ENCODE peak calls at places on chromosomes 6 and 20, in six cellular contexts. K is pancreas; J is CD4-positive, alpha-beta T cell; B is kidney epithelial cell; O is H9; D is PC-9. Y is an unnamed sample. For H3K27me3, the result is how much of the 10 kb centered on the place peaks cover.

GRCh38 chr6:111072801-111073360 is 14.4 kb upstream of the SLC16A10 start:
- DNase-seq in D (no peak), K (no peak), B (no peak), J (no peak), O (no peak), Y (no peak)

GRCh38 chr20:35542990-35543389 is 1.1 kb downstream of the ERGIC3 start:
- DNase-seq in K (no peak), J (no peak), O (no peak), B (no peak), D (no peak), Y (no peak)

GRCh38 chr20:58669287-58670006 is 18.4 kb downstream of the STX16 start:
- DNase-seq in B (no peak), D (no peak), J (no peak), O (peak), K (no peak), Y (no peak)

GRCh38 chr6:139597781-139598368 is 223.4 kb upstream of the CITED2 start:
- DNase-seq in J (no peak), O (no peak), D (no peak), K (peak), B (no peak), Y (no peak)

GRCh38 chr20:62493886-62494285 is 18.1 kb upstream of the GATA5 start:
- DNase-seq in K (no peak), J (no peak), O (no peak), D (no peak), B (no peak), Y (no peak)

GRCh38 chr20:23440004-23440403 is 519 bp downstream of the CSTL1 start:
- DNase-seq in K (no peak), D (no peak), J (no peak), O (no peak), B (no peak), Y (no peak)

GRCh38 chr20:63219447-63219821 is 3.5 kb upstream of the YTHDF1 start:
- DNase-seq in J (no peak), O (no peak), B (no peak), D (no peak), K (peak), Y (no peak)

GRCh38 chr20:2690718-2691117 is 1.9 kb upstream of the EBF4 start:
- DNase-seq in K (no peak), D (no peak), B (no peak), J (no peak), O (no peak), Y (no peak)

GRCh38 chr20:1396702-1397101 is 3.8 kb upstream of the FKBP1A start:
- DNase-seq in D (no peak), K (no peak), O (no peak), B (no peak), J (no peak), Y (no peak)
- H3K27me3 ChIP-seq in D (under half), K (under half), O (under half), B (under half), J (under half), Y (under half)

DNA sequence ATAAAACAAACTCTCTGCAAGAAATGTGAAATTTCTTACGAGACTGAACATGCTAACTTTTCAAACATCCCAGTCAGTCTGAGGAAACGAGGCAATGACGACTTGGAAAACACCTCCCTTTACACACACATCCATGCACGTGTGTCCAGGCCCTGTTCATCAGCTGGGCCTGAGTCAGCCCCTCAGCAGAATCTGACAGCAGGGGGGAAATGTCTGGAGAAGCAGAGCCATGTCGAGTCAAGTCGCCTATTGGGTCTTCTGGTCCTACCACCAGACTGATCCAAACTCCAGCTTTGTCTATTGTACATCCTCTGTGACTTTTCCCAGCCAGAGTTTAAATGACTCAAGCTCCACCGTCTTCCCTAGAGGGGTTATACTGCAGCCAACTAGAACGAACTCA is 253.8 kb downstream of the CDC5L start:
- DNase-seq in J (no peak), K (no peak), B (no peak), D (no peak), O (no peak), Y (no peak)
- H3K27me3 ChIP-seq in J (under half), K (under half), B (under half), D (under half), O (under half), Y (under half)

GRCh38 chr20:33187491-33187890 is 19.5 kb downstream of the BPIFA2 start:
- DNase-seq in D (no peak), J (no peak), O (no peak), B (no peak), K (no peak), Y (no peak)

GRCh38 chr20:33188421-33188820 is 20.5 kb downstream of the BPIFA2 start:
- DNase-seq in B (no peak), O (no peak), K (no peak), J (no peak), D (no peak), Y (no peak)

GRCh38 chr20:33191484-33191883 is 23.5 kb downstream of the BPIFA2 start:
- DNase-seq in O (no peak), J (no peak), D (no peak), B (no peak), K (no peak), Y (no peak)

GRCh38 chr20:33192912-33193501 is 24.1 kb upstream of the BPIFA3 start:
- DNase-seq in B (no peak), K (no peak), D (no peak), J (no peak), O (no peak), Y (no peak)

DNA sequence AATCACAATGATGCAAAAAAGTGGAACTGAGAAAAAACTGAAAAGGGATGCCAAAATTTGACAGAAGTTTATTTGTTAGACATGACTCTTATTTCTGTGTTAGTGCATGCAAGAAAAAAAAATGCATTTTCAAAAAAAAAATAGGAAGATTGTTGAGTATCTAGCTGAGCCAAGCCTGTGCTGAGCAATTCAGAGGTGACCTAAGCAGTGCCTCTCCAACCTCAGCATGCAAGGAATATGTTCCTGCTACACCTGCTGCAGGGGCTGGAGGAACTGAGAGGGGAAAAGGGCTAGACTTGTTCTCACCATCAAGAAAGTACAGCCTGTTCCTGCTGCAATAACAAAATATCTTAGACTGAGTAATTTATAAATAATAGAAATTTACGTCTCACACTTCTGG is 24.0 kb downstream of the BPIFA2 start:
- DNase-seq in B (no peak), O (no peak), D (no peak), K (no peak), J (no peak), Y (no peak)
- H3K27me3 ChIP-seq in B (under half), O (under half), D (under half), K (under half), J (under half), Y (under half)

GRCh38 chr6:82521369-82521768 is 157.8 kb downstream of the TPBG start:
- DNase-seq in J (no peak), D (no peak), K (no peak), O (no peak), B (no peak), Y (no peak)

GRCh38 chr6:82525775-82526515 is 162.3 kb downstream of the TPBG start:
- DNase-seq in K (no peak), J (no peak), D (no peak), B (no peak), O (no peak), Y (no peak)

GRCh38 chr6:82524031-82524430 is 160.4 kb downstream of the TPBG start:
- DNase-seq in O (no peak), K (no peak), D (no peak), J (no peak), B (no peak), Y (no peak)
- H3K27me3 ChIP-seq in O (under half), K (under half), D (under half), J (under half), B (under half), Y (under half)

GRCh38 chr6:98832282-98833100 is 1.9 kb upstream of the POU3F2 start:
- DNase-seq in D (no peak), J (no peak), K (peak), O (no peak), B (peak), Y (no peak)
- H3K27me3 ChIP-seq in D (under half), J (half or more), K (under half), O (half or more), B (half or more), Y (half or more)

GRCh38 chr20:1001116-1001515 is 995 bp downstream of the RSPO4 start:
- DNase-seq in J (no peak), B (no peak), D (no peak), O (peak), K (no peak), Y (no peak)
- H3K27me3 ChIP-seq in J (under half), B (under half), D (half or more), O (under half), K (under half), Y (under half)

DNA sequence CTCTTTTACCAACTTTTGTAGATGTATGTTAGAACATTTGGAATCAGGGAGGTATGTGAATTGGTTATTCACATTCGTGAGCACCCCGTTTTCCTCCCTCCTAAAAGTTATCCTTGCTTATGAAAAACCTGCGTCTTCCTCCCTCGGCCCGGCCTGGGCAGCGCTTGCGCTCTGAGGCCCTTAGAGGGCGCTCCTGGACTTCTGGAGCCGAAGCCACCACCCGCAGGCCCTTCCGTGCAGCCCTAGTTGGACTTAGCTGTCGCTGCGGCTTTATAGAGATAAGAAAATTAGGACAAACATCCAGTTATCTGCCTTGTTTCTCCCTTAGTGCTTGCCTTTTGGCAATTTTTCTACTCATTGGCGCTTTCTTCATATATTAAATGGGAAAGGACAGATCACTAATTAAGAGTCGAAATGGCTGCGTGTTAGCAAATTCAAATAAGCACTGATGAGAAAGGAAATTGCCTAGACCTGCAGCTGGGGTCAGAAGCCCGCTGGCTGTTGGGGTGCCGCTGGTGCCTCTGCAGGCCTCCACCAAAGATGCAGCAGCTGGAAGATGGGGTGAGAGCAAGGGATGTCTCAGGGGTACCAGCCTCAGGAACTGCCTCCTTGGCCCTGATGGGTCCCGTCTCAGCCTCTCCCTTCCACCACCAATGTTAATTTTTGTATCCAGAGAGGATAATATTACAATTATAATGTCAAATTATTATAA is 5.2 kb downstream of the FNDC1 start:
- DNase-seq in J (peak), O (peak), D (peak), B (no peak), K (peak), Y (peak)
- H3K27me3 ChIP-seq in J (half or more), O (under half), D (half or more), B (under half), K (under half), Y (under half)

GRCh38 chr6:135535989-135536414 is 38.5 kb upstream of the AHI1 start:
- DNase-seq in J (no peak), O (no peak), K (no peak), B (peak), D (peak), Y (no peak)
- H3K27me3 ChIP-seq in J (under half), O (under half), K (under half), B (under half), D (under half), Y (under half)

DNA sequence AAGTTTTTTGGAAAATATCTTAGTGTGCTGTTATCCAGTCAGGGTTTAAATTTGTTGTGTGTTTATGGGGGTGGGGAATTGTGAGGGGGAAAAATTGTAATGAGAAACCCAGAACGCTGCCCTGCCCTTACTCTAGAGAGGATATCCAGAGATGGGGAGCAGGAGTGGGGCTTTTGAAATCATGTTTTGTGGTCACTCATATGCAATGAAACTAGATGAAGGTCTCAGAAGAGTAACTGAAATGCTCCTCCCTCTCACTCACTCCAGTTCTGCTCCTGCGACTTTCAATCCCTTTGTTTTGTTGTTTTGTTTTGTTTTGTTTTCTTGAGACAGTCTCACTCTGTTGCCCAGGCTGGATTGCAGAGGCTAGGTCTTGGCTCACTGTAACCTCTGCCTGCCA is 100.0 kb downstream of the CRYBG1 start:
- DNase-seq in K (no peak), D (no peak), O (no peak), J (no peak), B (no peak), Y (no peak)
- H3K27me3 ChIP-seq in K (under half), D (under half), O (under half), J (under half), B (under half), Y (under half)